ENCODE peak calls at places on chromosomes 4 and X, in six cellular contexts. J is GM12892, F is K562, U is H1, N is HepG2, D is GM12878. I is an unnamed sample.

GRCh38 chr4:150242820-150243458 is 164.7 kb downstream of the DCLK2 start:
- DNase-seq in F (peak), N (no peak), J (no peak), U (no peak), D (no peak), I (no peak)

GRCh38 chr4:135243960-135244561 is 1042.5 kb upstream of the PABPC4L start:
- DNase-seq in J (no peak), F (no peak), D (no peak), N (no peak), U (no peak), I (no peak)

GRCh38 chrX:37745354-37745753 is 34.5 kb upstream of the CYBB start:
- DNase-seq in U (no peak), F (peak), N (peak), J (peak), D (peak), I (no peak)

GRCh38 chr4:139641218-139641617 is 24.4 kb upstream of the MGST2 start:
- DNase-seq in D (no peak), N (peak), J (no peak), F (no peak), U (no peak), I (no peak)

GRCh38 chr4:25926473-25926872 is 12.5 kb downstream of the SMIM20 start:
- DNase-seq in U (no peak), J (no peak), F (no peak), D (no peak), N (no peak), I (no peak)

GRCh38 chr4:186650401-186651180 is 73.1 kb downstream of the FAT1 start:
- DNase-seq in F (no peak), D (no peak), J (no peak), U (no peak), N (no peak), I (no peak)

GRCh38 chr4:136754810-136755530 is 777.3 kb downstream of the PCDH18 start:
- DNase-seq in D (no peak), U (no peak), F (no peak), N (no peak), J (no peak), I (no peak)

GRCh38 chr4:3310301-3311094 is 17.7 kb downstream of the RGS12 start:
- DNase-seq in D (no peak), J (no peak), U (no peak), N (no peak), F (no peak), I (no peak)

GRCh38 chr4:131540256-131540655 is 1608.8 kb upstream of the PCDH10 start:
- DNase-seq in J (no peak), U (no peak), N (no peak), D (no peak), F (no peak), I (no peak)

GRCh38 chrX:12951590-12951965 is 23.3 kb upstream of the TMSB4X start:
- DNase-seq in J (no peak), F (no peak), N (no peak), U (no peak), D (no peak), I (no peak)

GRCh38 chrX:10239611-10240064 is 82.9 kb downstream of the CLCN4 start:
- DNase-seq in U (no peak), D (no peak), J (no peak), F (no peak), N (no peak), I (no peak)

GRCh38 chr4:33658971-33659370 is 2585.3 kb downstream of the ARAP2 start:
- DNase-seq in J (no peak), N (no peak), F (no peak), D (no peak), U (no peak), I (no peak)

GRCh38 chr4:101970555-101970954 is 180.0 kb downstream of the BANK1 start:
- DNase-seq in D (no peak), U (no peak), F (no peak), N (no peak), J (no peak), I (no peak)

GRCh38 chrX:134443020-134443419 is 16.9 kb upstream of the HPRT1 start:
- DNase-seq in J (no peak), F (no peak), U (no peak), D (no peak), N (no peak), I (no peak)

GRCh38 chr4:38099020-38099600 is 138.9 kb downstream of the PTTG2 start:
- DNase-seq in J (no peak), D (no peak), F (no peak), U (no peak), N (no peak), I (no peak)

GRCh38 chrX:23387826-23388225 is 53.2 kb downstream of the PTCHD1 start:
- DNase-seq in F (no peak), U (no peak), D (no peak), N (no peak), J (no peak), I (no peak)

GRCh38 chr4:26342328-26343040 is 21.7 kb downstream of the RBPJ start:
- DNase-seq in U (no peak), F (peak), D (no peak), N (peak), J (no peak), I (no peak)

GRCh38 chrX:45320191-45320590 is 119.5 kb upstream of the DIPK2B start:
- DNase-seq in J (no peak), U (no peak), N (no peak), D (no peak), F (no peak), I (no peak)

GRCh38 chr4:188887905-188888304 is 748.7 kb downstream of the TRIML1 start:
- DNase-seq in U (no peak), J (no peak), F (no peak), D (no peak), N (no peak), I (no peak)

GRCh38 chr4:186329372-186329771 is 63.4 kb downstream of the F11 start:
- DNase-seq in N (no peak), F (no peak), U (no peak), J (no peak), D (no peak), I (no peak)

GRCh38 chr4:108031427-108032083 is 41.9 kb downstream of the HADH start:
- DNase-seq in F (no peak), D (no peak), U (no peak), J (no peak), N (no peak), I (no peak)

GRCh38 chr4:182145360-182145905 is 97.8 kb upstream of the TENM3 start:
- DNase-seq in F (no peak), U (no peak), J (no peak), N (no peak), D (no peak), I (no peak)

GRCh38 chrX:41142130-41142529 is 56.9 kb downstream of the USP9X start:
- DNase-seq in U (no peak), F (no peak), N (no peak), J (no peak), D (no peak), I (no peak)

GRCh38 chrX:13123857-13124345 is 79.5 kb upstream of the FAM9C start:
- DNase-seq in D (no peak), U (no peak), J (no peak), N (peak), F (no peak), I (no peak)

GRCh38 chrX:140572724-140573123 is 67.9 kb upstream of the SOX3 start:
- DNase-seq in J (no peak), F (peak), D (peak), N (peak), U (peak), I (no peak)

GRCh38 chrX:120269379-120270035 is 18.9 kb downstream of the ZBTB33 start:
- DNase-seq in U (no peak), F (no peak), N (no peak), J (no peak), D (no peak), I (no peak)

GRCh38 chr4:86653237-86653865 is 59.2 kb downstream of the PTPN13 start:
- DNase-seq in J (no peak), U (no peak), D (no peak), F (peak), N (peak), I (no peak)

GRCh38 chr4:25500626-25501318 is 123.7 kb downstream of the ANAPC4 start:
- DNase-seq in D (no peak), J (no peak), F (no peak), U (no peak), N (no peak), I (no peak)

GRCh38 chr4:75916091-75916661 is 13.9 kb upstream of the PPEF2 start:
- DNase-seq in D (no peak), F (peak), U (no peak), J (no peak), N (peak), I (peak)

GRCh38 chr4:189921058-189921457 is 19.6 kb upstream of the FRG1 start:
- DNase-seq in D (no peak), N (no peak), U (no peak), F (no peak), J (no peak), I (no peak)

GRCh38 chr4:183297675-183298074 is 22.4 kb downstream of the CLDN22 start:
- DNase-seq in F (no peak), N (no peak), J (no peak), U (no peak), D (no peak), I (no peak)

GRCh38 chr4:26406346-26406975 is 83.8 kb downstream of the CCKAR start:
- DNase-seq in U (no peak), N (no peak), F (no peak), J (no peak), D (no peak), I (no peak)

DNA sequence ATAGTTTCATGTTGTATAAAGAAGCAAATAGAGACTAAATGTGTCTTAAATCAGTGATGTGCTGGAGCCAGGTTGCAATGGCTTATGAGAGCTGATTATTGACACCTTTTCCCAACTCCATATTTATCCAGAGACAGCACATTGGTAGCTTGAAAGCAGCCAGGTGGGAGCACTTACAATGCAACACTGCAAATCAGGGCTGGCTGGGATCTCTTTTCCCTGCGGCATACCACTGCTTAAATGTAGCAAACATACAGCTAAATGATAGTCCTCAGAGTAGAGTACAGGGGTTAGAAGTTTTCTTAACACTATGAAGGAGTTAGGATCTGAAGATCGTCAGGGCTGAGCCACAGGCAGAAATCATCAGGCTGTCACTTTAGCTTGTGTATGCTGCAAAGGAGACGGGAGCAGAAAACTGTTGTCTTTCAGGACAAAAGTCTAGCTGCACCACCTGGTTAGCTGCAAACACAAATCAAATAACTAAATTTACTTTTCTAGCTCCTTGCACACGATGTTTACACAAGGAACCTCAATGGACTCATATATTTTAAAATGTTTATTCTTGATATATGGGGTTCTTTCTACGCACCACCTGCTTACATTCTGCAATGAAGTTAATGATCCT is 527.3 kb downstream of the TLL1 start:
- DNase-seq in N (no peak), U (no peak), F (no peak), D (no peak), J (no peak), I (no peak)
- TF ChIP-seq TAF1 in N (no peak), U (no peak), F (no peak), D (no peak), J (no peak), I (no peak)

DNA sequence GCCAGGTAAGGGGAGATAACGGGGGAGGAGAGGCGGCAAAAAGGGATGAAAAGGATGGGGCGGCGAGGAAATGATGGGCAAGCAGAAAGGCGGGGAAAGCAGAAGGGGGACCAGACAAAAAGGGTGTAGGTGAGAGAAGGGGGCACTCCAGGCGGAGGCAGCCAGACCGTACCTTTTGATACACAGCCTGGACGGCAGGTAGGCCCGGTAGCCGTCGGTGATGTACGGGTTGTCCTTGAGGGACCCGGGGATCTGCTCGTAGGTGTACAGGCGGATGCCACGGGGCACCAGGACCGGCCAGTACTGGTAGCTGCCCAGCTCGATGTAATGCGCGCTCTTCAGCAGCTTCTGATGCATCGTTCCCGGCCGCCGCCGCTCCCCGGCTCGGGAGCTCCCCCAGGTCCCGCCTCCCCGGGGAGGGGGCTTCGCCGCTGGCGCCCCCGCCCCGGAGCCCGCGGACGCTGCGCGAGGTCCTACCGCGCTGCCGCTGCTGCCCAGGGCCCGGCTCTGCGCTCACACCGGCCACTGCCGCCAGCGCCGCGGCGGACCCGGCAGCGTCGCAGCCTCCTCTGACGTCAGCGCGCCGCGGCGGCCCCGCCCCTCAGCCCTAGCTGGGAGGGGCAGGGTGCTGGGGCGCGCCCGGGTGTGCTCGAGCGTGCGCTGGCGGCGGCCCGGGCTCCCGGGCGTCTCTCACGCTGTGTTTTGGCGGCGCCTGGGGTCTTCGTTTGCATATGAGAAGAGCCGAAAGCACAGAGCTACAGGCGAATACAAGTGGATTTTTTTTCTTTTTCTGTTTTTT is at the start of gene PAQR3:
- DNase-seq in J (peak), N (peak), F (peak), U (peak), D (peak), I (peak)
- TF ChIP-seq POLR2A in J (peak), N (peak), F (peak), U (peak), D (peak), I (no peak)

DNA sequence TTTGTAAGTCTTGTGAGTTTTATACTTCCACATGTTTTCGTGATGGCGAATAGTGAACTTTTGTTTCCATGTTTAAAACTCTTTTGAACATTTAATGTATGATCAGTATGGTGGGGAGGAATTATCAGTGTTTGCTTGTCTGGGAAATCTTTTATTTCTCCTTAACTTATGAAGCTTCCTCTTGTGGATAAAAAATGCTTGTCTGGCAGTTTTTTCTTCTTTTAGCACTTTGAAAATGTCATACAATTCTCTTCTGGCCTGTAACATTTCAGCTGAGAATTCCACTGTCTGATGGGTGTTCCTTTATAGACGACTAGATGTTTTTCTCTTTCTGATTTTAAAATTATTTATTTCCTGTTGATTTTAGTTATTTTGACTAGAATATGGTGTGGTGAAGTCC is 576.0 kb downstream of the DACH2 start:
- DNase-seq in F (no peak), U (no peak), N (no peak), J (no peak), D (no peak), I (no peak)
- TF ChIP-seq POLR2AphosphoS5 in F (no peak), U (no peak), N (no peak), J (no peak), D (no peak), I (no peak)

DNA sequence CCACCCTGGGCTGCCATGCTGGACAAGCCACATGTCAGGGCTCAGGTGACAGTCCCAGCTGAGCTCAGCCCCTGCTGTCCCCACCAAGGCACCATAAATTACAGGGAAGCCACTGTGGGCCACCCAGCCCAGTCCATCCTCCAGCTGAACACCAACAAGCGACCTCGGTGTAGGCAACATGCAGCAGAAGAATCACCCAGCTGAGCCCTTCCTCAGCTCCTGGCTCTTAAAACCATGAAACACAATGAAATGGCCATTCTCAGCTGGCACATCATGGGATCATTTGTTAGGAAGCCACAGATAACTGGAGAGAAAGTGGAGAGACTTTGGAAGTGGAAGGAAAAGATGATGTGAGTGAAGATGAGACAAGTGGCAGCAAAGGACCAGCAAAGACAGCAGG is 23.3 kb upstream of the MAN2B2 start:
- DNase-seq in U (no peak), J (no peak), N (no peak), D (no peak), F (no peak), I (no peak)
- TF ChIP-seq TAF1 in U (no peak), J (no peak), N (no peak), D (no peak), F (no peak), I (no peak)

DNA sequence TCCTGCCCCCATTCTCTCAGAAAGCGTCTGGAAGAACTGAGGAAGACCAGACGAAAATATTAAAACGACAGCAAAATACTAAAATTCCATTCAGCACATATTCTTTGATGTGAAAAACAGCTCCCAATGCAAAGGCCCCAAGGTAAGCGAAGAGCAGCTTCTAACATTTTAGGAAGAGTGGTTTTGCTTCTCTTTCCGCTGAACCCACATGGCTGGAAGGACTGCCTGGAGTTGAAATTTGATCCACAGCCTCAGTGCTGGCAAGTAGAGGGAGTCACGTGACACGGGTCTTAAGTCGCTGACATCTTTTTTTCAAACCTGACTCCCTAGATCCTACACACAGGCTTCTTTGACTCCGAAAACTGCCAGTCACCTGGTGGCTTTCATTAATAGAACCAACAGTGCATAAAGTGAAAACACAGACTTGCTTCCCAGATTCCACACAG is at the start of gene FAM13A:
- DNase-seq in U (peak), J (no peak), N (peak), F (peak), D (peak), I (no peak)
- TF ChIP-seq POLR2A in U (peak), J (no peak), N (no peak), F (peak), D (no peak), I (peak)

I was measured in GM12891.